ENCODE peak calls at places on chromosomes 11 and 22, in seven cellular contexts. X is OCI-LY7; C is colonic mucosa; N is epithelial cell of esophagus; Z is BJ; O is iPS DF 6.9; B is CD8-positive, alpha-beta memory T cell. L is an unnamed sample.

GRCh38 chr11:46161201-46161600 is 39.9 kb upstream of the PHF21A start:
- DNase-seq in X (no peak), C (no peak), N (no peak), Z (no peak), O (no peak), B (no peak), L (no peak)

GRCh38 chr22:37112084-37112728 is 2.7 kb upstream of the TMPRSS6 start:
- DNase-seq in X (no peak), C (no peak), N (no peak), Z (no peak), O (no peak), B (no peak), L (no peak)

GRCh38 chr11:68342459-68343158 is 30.2 kb downstream of the LRP5 start:
- DNase-seq in X (no peak), C (no peak), N (peak), Z (no peak), O (no peak), B (no peak), L (no peak)

GRCh38 chr11:60858731-60859464 is 3.1 kb upstream of the PTGDR2 start:
- DNase-seq in X (peak), C (no peak), N (no peak), Z (no peak), O (no peak), B (no peak), L (no peak)

GRCh38 chr11:119316729-119317591 is at the start of gene MCAM:
- DNase-seq in X (no peak), C (no peak), N (peak), Z (no peak), O (no peak), B (no peak), L (no peak)

GRCh38 chr11:22787565-22788162 is 41.9 kb downstream of the SVIP start:
- DNase-seq in X (peak), C (no peak), N (peak), Z (peak), O (peak), B (peak), L (no peak)

GRCh38 chr11:78838417-78838816 is 263.8 kb upstream of the NARS2 start:
- DNase-seq in X (no peak), C (no peak), N (peak), Z (no peak), O (no peak), B (no peak), L (no peak)

GRCh38 chr11:68010058-68011041 is at the start of gene ALDH3B1:
- DNase-seq in X (peak), C (peak), N (peak), Z (no peak), O (no peak), B (no peak), L (no peak)

GRCh38 chr11:125514336-125515101 is 18.5 kb upstream of the FEZ1 start:
- DNase-seq in X (peak), C (peak), N (peak), Z (no peak), O (no peak), B (peak), L (peak)

GRCh38 chr11:120566176-120566575 is 54.6 kb downstream of the GRIK4 start:
- DNase-seq in X (no peak), C (no peak), N (peak), Z (no peak), O (no peak), B (no peak), L (no peak)

GRCh38 chr11:66889974-66890373 is 33.1 kb downstream of the LRFN4 start:
- DNase-seq in X (no peak), C (no peak), N (no peak), Z (no peak), O (no peak), B (no peak), L (no peak)

GRCh38 chr11:72683782-72684200 is 9.6 kb upstream of the PDE2A start:
- DNase-seq in X (peak), C (peak), N (peak), Z (no peak), O (no peak), B (peak), L (no peak)

GRCh38 chr11:72924568-72925190 is 110.5 kb downstream of the ATG16L2 start:
- DNase-seq in X (peak), C (no peak), N (peak), Z (no peak), O (no peak), B (no peak), L (no peak)

GRCh38 chr11:125073616-125074483 is 10.7 kb downstream of the SLC37A2 start:
- DNase-seq in X (peak), C (no peak), N (no peak), Z (no peak), O (no peak), B (no peak), L (no peak)

GRCh38 chr11:19800714-19801519 is 88.3 kb downstream of the NAV2 start:
- DNase-seq in X (no peak), C (no peak), N (peak), Z (no peak), O (no peak), B (no peak), L (no peak)

GRCh38 chr22:43351966-43352345 is 8.8 kb upstream of the SCUBE1 start:
- DNase-seq in X (no peak), C (no peak), N (no peak), Z (no peak), O (no peak), B (no peak), L (no peak)

GRCh38 chr22:43356881-43357280 is 13.7 kb upstream of the SCUBE1 start:
- DNase-seq in X (no peak), C (no peak), N (no peak), Z (no peak), O (no peak), B (no peak), L (no peak)
- H3K4me3 ChIP-seq in X (no peak), C (no peak), N (no peak), Z (no peak), O (no peak), B (no peak), L (no peak)

GRCh38 chr11:8440649-8441048 is 153.4 kb downstream of the STK33 start:
- DNase-seq in X (no peak), C (no peak), N (no peak), Z (no peak), O (no peak), B (no peak), L (no peak)

GRCh38 chr11:8442301-8442700 is 151.7 kb downstream of the STK33 start:
- DNase-seq in X (no peak), C (no peak), N (no peak), Z (no peak), O (no peak), B (no peak), L (no peak)
- H3K4me3 ChIP-seq in X (no peak), C (no peak), N (no peak), Z (no peak), O (no peak), B (no peak), L (no peak)

GRCh38 chr11:10796191-10796590 is 12.5 kb downstream of the EIF4G2 start:
- DNase-seq in X (no peak), C (no peak), N (no peak), Z (no peak), O (no peak), B (no peak), L (no peak)

GRCh38 chr11:10797561-10797960 is 11.2 kb downstream of the EIF4G2 start:
- DNase-seq in X (no peak), C (no peak), N (no peak), Z (no peak), O (no peak), B (no peak), L (no peak)

GRCh38 chr11:10793470-10794255 is 15.1 kb downstream of the EIF4G2 start:
- DNase-seq in X (no peak), C (no peak), N (no peak), Z (no peak), O (no peak), B (no peak), L (no peak)

GRCh38 chr11:10798330-10798980 is 10.3 kb downstream of the EIF4G2 start:
- DNase-seq in X (no peak), C (no peak), N (no peak), Z (no peak), O (no peak), B (no peak), L (no peak)

DNA sequence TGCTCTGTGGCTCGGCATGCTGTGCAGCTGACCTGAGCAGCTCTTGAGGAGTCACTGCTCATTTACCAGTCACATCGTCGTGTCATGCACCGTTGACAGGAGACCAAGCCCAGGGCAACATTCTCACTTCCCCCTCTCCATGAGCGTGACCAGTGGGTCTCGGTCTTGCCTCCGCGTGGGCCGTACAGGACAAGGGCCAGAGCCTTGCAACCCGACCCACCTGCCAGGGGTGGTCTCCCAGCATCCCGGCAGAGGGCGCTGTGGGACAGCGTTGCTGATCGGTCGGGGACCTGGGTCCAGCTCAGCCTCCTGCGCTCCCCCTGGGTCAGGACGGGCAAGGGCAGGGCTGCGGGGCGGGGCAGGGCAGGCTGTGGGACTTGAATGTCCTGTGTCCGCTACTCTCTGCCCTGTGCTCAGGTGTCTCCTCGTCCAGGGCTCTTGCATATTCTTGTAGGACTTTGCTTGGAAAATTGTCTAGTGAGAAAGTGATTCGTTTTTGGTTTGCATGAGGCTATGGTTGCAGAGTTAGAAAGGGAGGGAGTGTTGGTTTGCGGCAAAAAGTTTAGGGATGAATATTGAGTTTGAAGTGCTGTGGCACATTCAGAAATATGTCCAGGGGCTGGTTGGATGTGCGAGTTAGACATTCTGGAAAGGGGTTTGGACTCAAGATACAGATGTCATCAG is 16.2 kb downstream of the EIF4G2 start:
- DNase-seq in X (peak), C (peak), N (peak), Z (no peak), O (peak), B (peak), L (peak)
- H3K4me3 ChIP-seq in X (no peak), C (no peak), N (no peak), Z (no peak), O (no peak), B (peak), L (no peak)

GRCh38 chr11:128686045-128686741 is 7.7 kb upstream of the FLI1 start:
- DNase-seq in X (no peak), C (no peak), N (no peak), Z (no peak), O (no peak), B (no peak), L (no peak)
- H3K4me3 ChIP-seq in X (no peak), C (peak), N (no peak), Z (no peak), O (peak), B (peak), L (no peak)